ENCODE peak calls at places on chromosomes 11 and 22, in five cellular contexts. B is activated CD8-positive, alpha-beta memory T cell treated with anti-CD3 and anti-CD28 coated beads for 1 hour; I is AG20443; L is NCI-H510A treated with DMSO at 0.1 percent for 48 hours; N is aorta. C is an unnamed sample.

GRCh38 chr11:60016881-60017280 is at the start of gene OOSP4B:
- DNase-seq in N (no peak), B (no peak), L (no peak), I (no peak), C (no peak)

GRCh38 chr11:80280737-80281136 is 839.9 kb upstream of the TENM4 start:
- DNase-seq in L (no peak), I (no peak), B (no peak), N (no peak), C (no peak)

GRCh38 chr22:48305726-48306235 is 1521.9 kb downstream of the BRD1 start:
- DNase-seq in B (no peak), I (no peak), L (no peak), N (no peak), C (no peak)

GRCh38 chr11:10261821-10262220 is 32.2 kb downstream of the SBF2 start:
- DNase-seq in N (no peak), L (no peak), B (no peak), I (no peak), C (no peak)

GRCh38 chr11:29629281-29629680 is 387.5 kb downstream of the KCNA4 start:
- DNase-seq in B (no peak), I (peak), L (no peak), N (no peak), C (no peak)

GRCh38 chr11:122354029-122354697 is 238.1 kb upstream of the BLID start:
- DNase-seq in L (no peak), N (no peak), I (peak), B (no peak), C (no peak)

GRCh38 chr11:61635787-61636186 is 44.4 kb upstream of the DAGLA start:
- DNase-seq in B (no peak), N (no peak), L (peak), I (no peak), C (no peak)

GRCh38 chr22:49916851-49917250 is 1.4 kb downstream of the ALG12 start:
- DNase-seq in B (no peak), N (no peak), L (no peak), I (no peak), C (peak)

GRCh38 chr11:114208371-114208770 is 87.8 kb upstream of the NNMT start:
- DNase-seq in N (no peak), B (no peak), L (no peak), I (no peak), C (no peak)

GRCh38 chr11:113985906-113986305 is 11.0 kb downstream of the HTR3A start:
- DNase-seq in N (no peak), B (no peak), L (no peak), I (no peak), C (no peak)

GRCh38 chr22:40890881-40891280 is 29.0 kb upstream of the DNAJB7 start:
- DNase-seq in N (no peak), I (no peak), L (no peak), B (no peak), C (no peak)

GRCh38 chr11:121800704-121801516 is 315.1 kb downstream of the BLID start:
- DNase-seq in B (no peak), L (no peak), I (peak), N (no peak), C (no peak)

GRCh38 chr11:33013706-33014105 is 2.0 kb upstream of the DEPDC7 start:
- DNase-seq in B (no peak), N (no peak), I (no peak), L (no peak), C (no peak)

GRCh38 chr22:28229566-28230483 is 310.8 kb upstream of the PITPNB start:
- DNase-seq in N (no peak), L (no peak), I (peak), B (no peak), C (no peak)

GRCh38 chr11:56843816-56844215 is 95.3 kb upstream of the OR9G4 start:
- DNase-seq in N (no peak), B (no peak), L (no peak), I (no peak), C (no peak)